ENCODE peak calls at places on chromosomes 4 and X, in six cellular contexts. E, T, R, W, P and O are unnamed samples.

GRCh38 chr4:168384437-168385141 is 66.0 kb upstream of the DDX60 start:
- DNase-seq in R (no peak), P (no peak), W (no peak), E (no peak), T (peak), O (no peak)

GRCh38 chr4:740656-741282 is 35.1 kb downstream of the PCGF3 start:
- DNase-seq in R (no peak), E (no peak), T (peak), W (no peak), P (no peak), O (no peak)

GRCh38 chr4:153555730-153556440 is 89.7 kb downstream of the TMEM131L start:
- DNase-seq in P (no peak), E (no peak), W (no peak), R (no peak), T (peak), O (no peak)

GRCh38 chrX:14963447-14964236 is 90.4 kb downstream of the MOSPD2 start:
- DNase-seq in T (peak), E (no peak), W (no peak), R (no peak), P (peak), O (no peak)

GRCh38 chrX:101429934-101430333 is 21.9 kb downstream of the HNRNPH2 start:
- DNase-seq in W (no peak), T (no peak), E (no peak), R (no peak), P (peak), O (no peak)

GRCh38 chrX:38805294-38806053 is 4.2 kb downstream of the MID1IP1 start:
- DNase-seq in P (peak), W (peak), E (peak), R (peak), T (no peak), O (peak)

GRCh38 chr4:100421356-100421978 is 96.4 kb downstream of the EMCN start:
- DNase-seq in P (peak), E (no peak), W (no peak), R (no peak), T (peak), O (no peak)

GRCh38 chr4:74279716-74280115 is 28.6 kb upstream of the EPGN start:
- DNase-seq in R (no peak), P (no peak), T (no peak), W (no peak), E (no peak), O (no peak)

GRCh38 chr4:22556411-22556969 is 40.6 kb upstream of the ADGRA3 start:
- DNase-seq in W (no peak), R (no peak), E (no peak), T (no peak), P (no peak), O (no peak)

GRCh38 chrX:95427389-95427788 is 1257.3 kb upstream of the DIAPH2 start:
- DNase-seq in E (no peak), R (no peak), T (no peak), W (no peak), P (no peak), O (no peak)